ENCODE peak calls at places on chromosomes 16 and 17, in ten cellular contexts. U is neuronal stem cell, L is kidney, C is upper lobe of right lung, M is fibroblast of lung, G is left ventricle myocardium inferior, V is A549, H is HCT116, B is cardiac muscle cell, T is heart right ventricle. E is an unnamed sample.

GRCh38 chr17:144936-145670 is 7.7 kb downstream of the SCGB1C2 start:
- DNase-seq in U (no peak), L (peak; percentile 31), C (peak; percentile 25), M (no peak), G (peak; percentile 6), V (no peak), H (no peak), B (no peak), T (no peak), E (no peak)

GRCh38 chr17:49748791-49749190 is 15.1 kb downstream of the FAM117A start:
- DNase-seq in U (no peak), L (no peak), C (no peak), M (no peak), G (no peak), V (no peak), H (no peak), B (no peak), T (no peak), E (no peak)

GRCh38 chr16:27181020-27181419 is 22.3 kb upstream of the KDM8 start:
- DNase-seq in U (no peak), L (no peak), C (no peak), M (no peak), G (no peak), V (no peak), H (no peak), B (no peak), T (no peak), E (no peak)

GRCh38 chr17:58383892-58384462 is 32.0 kb upstream of the SUPT4H1 start:
- DNase-seq in U (no peak), L (no peak), C (no peak), M (no peak), G (no peak), V (no peak), H (no peak), B (no peak), T (no peak), E (no peak)

GRCh38 chr16:86324320-86324719 is 186.0 kb upstream of the FOXF1 start:
- DNase-seq in U (no peak), L (no peak), C (no peak), M (no peak), G (no peak), V (no peak), H (no peak), B (no peak), T (no peak), E (no peak)

GRCh38 chr17:66789093-66789492 is 45.8 kb upstream of the CACNG5 start:
- DNase-seq in U (no peak), L (no peak), C (no peak), M (no peak), G (no peak), V (no peak), H (no peak), B (no peak), T (no peak), E (no peak)

GRCh38 chr17:41775394-41776226 is 10.9 kb downstream of the JUP start:
- DNase-seq in U (peak; percentile 43), L (peak; percentile 62), C (no peak), M (no peak), G (peak; percentile 47), V (no peak), H (no peak), B (no peak), T (peak; percentile 52), E (no peak)

GRCh38 chr17:33730131-33730530 is 437.0 kb upstream of the ASIC2 start:
- DNase-seq in U (no peak), L (no peak), C (no peak), M (no peak), G (no peak), V (no peak), H (no peak), B (no peak), T (no peak), E (no peak)

GRCh38 chr17:1724869-1725641 is 551 bp downstream of the WDR81 start:
- DNase-seq in U (no peak), L (peak; percentile 81), C (peak; percentile 81), M (no peak), G (no peak), V (no peak), H (no peak), B (no peak), T (no peak), E (peak; percentile 59)

GRCh38 chr17:77404812-77405581 is 264.2 kb downstream of the SEC14L1 start:
- DNase-seq in U (no peak), L (no peak), C (peak; percentile 78), M (peak; percentile 58), G (peak; percentile 57), V (no peak), H (no peak), B (no peak), T (no peak), E (peak; percentile 84)

GRCh38 chr17:1153795-1154546 is 25.8 kb downstream of the ABR start:
- DNase-seq in U (no peak), L (peak; percentile 84), C (peak; percentile 77), M (peak; percentile 84), G (peak; percentile 65), V (peak; percentile 51), H (no peak), B (peak; percentile 24), T (peak; percentile 64), E (no peak)

GRCh38 chr16:25691519-25692091 is at the start of gene HS3ST4:
- DNase-seq in U (peak; percentile 61), L (no peak), C (no peak), M (no peak), G (no peak), V (no peak), H (no peak), B (peak; percentile 71), T (no peak), E (no peak)

GRCh38 chr17:51585514-51586104 is 325.3 kb downstream of the UTP18 start:
- DNase-seq in U (peak; percentile 18), L (no peak), C (no peak), M (no peak), G (no peak), V (peak; percentile 7), H (peak; percentile 18), B (peak; percentile 39), T (no peak), E (peak; percentile 71)

GRCh38 chr17:76371656-76372628 is 12.5 kb upstream of the SPHK1 start:
- DNase-seq in U (no peak), L (no peak), C (no peak), M (peak; percentile 98), G (no peak), V (no peak), H (no peak), B (no peak), T (peak; percentile 1), E (peak; percentile 37)

GRCh38 chr17:21289902-21290571 is 5.5 kb downstream of the MAP2K3 start:
- DNase-seq in U (no peak), L (peak; percentile 78), C (no peak), M (no peak), G (peak; percentile 86), V (no peak), H (no peak), B (no peak), T (peak; percentile 83), E (no peak)

GRCh38 chr17:21287703-21288449 is 3.4 kb downstream of the MAP2K3 start:
- DNase-seq in U (no peak), L (peak; percentile 98), C (peak; percentile 98), M (peak; percentile 96), G (peak; percentile 95), V (peak; percentile 91), H (peak; percentile 96), B (no peak), T (peak; percentile 95), E (peak; percentile 93)

GRCh38 chr17:21286771-21287702 is 2.5 kb downstream of the MAP2K3 start:
- DNase-seq in U (no peak), L (peak; percentile 80), C (peak; percentile 76), M (no peak), G (no peak), V (no peak), H (peak; percentile 12), B (no peak), T (no peak), E (no peak)

GRCh38 chr17:21289175-21289901 is 4.8 kb downstream of the MAP2K3 start:
- DNase-seq in U (no peak), L (peak; percentile 79), C (no peak), M (no peak), G (no peak), V (no peak), H (no peak), B (no peak), T (no peak), E (no peak)

GRCh38 chr17:21288581-21289017 is 4.1 kb downstream of the MAP2K3 start:
- DNase-seq in U (no peak), L (no peak), C (no peak), M (no peak), G (no peak), V (no peak), H (no peak), B (no peak), T (no peak), E (peak; percentile 79)
- H3K4me3 ChIP-seq in U (no peak overlapping the region), L (peak overlapping the region; percentile 45), C (peak overlapping the region; percentile 92), M (peak overlapping the region; percentile 33), G (peak overlapping the region; percentile 85), V (peak overlapping the region; percentile 28), H (peak overlapping the region; percentile 99), B (no peak overlapping the region), T (no peak overlapping the region), E (peak overlapping the region; percentile 91)

DNA sequence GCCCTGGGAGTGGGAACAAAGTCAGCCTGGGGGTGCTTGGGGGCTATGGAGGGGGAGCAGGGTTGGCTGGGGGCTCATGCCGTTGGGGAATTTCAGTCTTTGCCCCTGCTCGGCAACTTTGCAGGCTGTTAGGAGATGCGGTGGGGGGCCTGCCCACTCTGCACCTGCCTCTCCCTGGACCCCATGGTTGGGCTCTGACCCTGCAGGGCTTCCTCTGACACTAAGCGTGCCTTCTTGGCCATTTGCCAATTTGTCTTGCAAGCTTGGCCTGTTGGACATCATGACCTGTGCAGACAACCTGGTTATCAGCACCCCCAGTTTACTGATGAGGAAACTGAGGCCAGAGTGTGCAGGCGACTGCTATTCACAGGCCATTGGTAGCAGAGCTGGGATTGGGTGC is 14.6 kb downstream of the ADCY7 start:
- DNase-seq in U (no peak), L (peak; percentile 55), C (no peak), M (no peak), G (peak; percentile 10), V (no peak), H (no peak), B (no peak), T (no peak), E (no peak)
- H3K27ac ChIP-seq in U (no peak overlapping the region), L (no peak overlapping the region), C (peak overlapping the region; percentile 80), M (no peak overlapping the region), G (peak overlapping the region; percentile 19), V (no peak overlapping the region), H (no peak overlapping the region), B (no peak overlapping the region), T (no peak overlapping the region), E (peak overlapping the region; percentile 90)

DNA sequence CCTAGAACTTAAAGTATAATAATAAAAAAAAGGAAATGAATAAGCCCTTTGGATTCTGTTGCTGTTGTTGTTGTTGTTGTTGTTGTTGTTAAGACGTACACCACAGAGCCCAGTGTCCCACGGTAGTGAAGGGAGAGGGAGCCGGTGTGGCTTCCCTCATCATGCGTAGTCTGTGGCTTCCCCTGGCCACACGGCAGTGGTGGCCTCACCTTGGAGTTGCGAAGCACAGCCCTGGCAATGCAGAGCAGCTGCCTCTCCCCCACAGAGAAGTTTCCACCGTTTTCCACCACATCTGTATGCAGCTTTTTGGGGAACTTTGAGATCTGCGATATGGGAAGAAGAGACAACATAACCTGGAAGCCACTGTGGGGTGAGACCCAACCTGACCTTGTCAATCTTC is 14.1 kb upstream of the ABCC12 start:
- DNase-seq in U (no peak), L (no peak), C (no peak), M (no peak), G (no peak), V (no peak), H (no peak), B (no peak), T (no peak), E (no peak)
- H3K4me3 ChIP-seq in U (no peak overlapping the region), L (no peak overlapping the region), C (no peak overlapping the region), M (no peak overlapping the region), G (no peak overlapping the region), V (no peak overlapping the region), H (no peak overlapping the region), B (no peak overlapping the region), T (no peak overlapping the region), E (no peak overlapping the region)

GRCh38 chr16:68790130-68790761 is 53.1 kb upstream of the TANGO6 start:
- DNase-seq in U (no peak), L (no peak), C (no peak), M (peak; percentile 72), G (no peak), V (peak; percentile 70), H (no peak), B (no peak), T (no peak), E (no peak)
- H3K27ac ChIP-seq in U (no peak overlapping the region), L (no peak overlapping the region), C (peak overlapping the region; percentile 24), M (no peak overlapping the region), G (no peak overlapping the region), V (peak overlapping the region; percentile 75), H (no peak overlapping the region), B (no peak overlapping the region), T (no peak overlapping the region), E (no peak overlapping the region)